ENCODE peak calls at places on chromosomes 13 and 19, in eight cellular contexts. Z, A, E, G, P, K, V and Q are unnamed samples.

GRCh38 chr19:42290523-42291436 is 11.2 kb upstream of the PRR19 start:
- DNase-seq in Z (peak), A (no peak), E (no peak), G (peak), P (no peak), K (peak), V (no peak), Q (peak)

GRCh38 chr19:14381689-14382474 is 638 bp downstream of the ADGRE5 start:
- DNase-seq in Z (no peak), A (peak), E (peak), G (peak), P (peak), K (peak), V (peak), Q (peak)

GRCh38 chr19:38617764-38618589 is at the start of gene MAP4K1:
- DNase-seq in Z (peak), A (peak), E (no peak), G (peak), P (no peak), K (peak), V (no peak), Q (peak)

GRCh38 chr13:71721117-71721516 is 145.9 kb downstream of the DACH1 start:
- DNase-seq in Z (no peak), A (no peak), E (no peak), G (no peak), P (no peak), K (no peak), V (no peak), Q (no peak)

GRCh38 chr19:6402058-6402457 is 9.1 kb upstream of the GTF2F1 start:
- DNase-seq in Z (no peak), A (no peak), E (no peak), G (no peak), P (no peak), K (no peak), V (no peak), Q (no peak)

GRCh38 chr19:50657672-50658437 is 8.6 kb downstream of the C19orf81 start:
- DNase-seq in Z (peak), A (peak), E (peak), G (peak), P (peak), K (peak), V (peak), Q (peak)

GRCh38 chr13:40974460-40975407 is 44.4 kb downstream of the ELF1 start:
- DNase-seq in Z (no peak), A (no peak), E (peak), G (peak), P (no peak), K (peak), V (peak), Q (peak)

GRCh38 chr13:37929308-37929707 is 59.7 kb upstream of the TRPC4 start:
- DNase-seq in Z (no peak), A (no peak), E (no peak), G (no peak), P (no peak), K (no peak), V (no peak), Q (no peak)

GRCh38 chr13:78102121-78102677 is 183.6 kb upstream of the EDNRB start:
- DNase-seq in Z (no peak), A (peak), E (no peak), G (no peak), P (no peak), K (no peak), V (peak), Q (peak)

GRCh38 chr13:20993661-20994440 is 67.5 kb downstream of the LATS2 start:
- DNase-seq in Z (no peak), A (no peak), E (no peak), G (no peak), P (no peak), K (no peak), V (peak), Q (peak)

GRCh38 chr19:17448190-17448967 is at the start of gene TMEM221:
- DNase-seq in Z (peak), A (peak), E (no peak), G (peak), P (no peak), K (peak), V (no peak), Q (peak)

GRCh38 chr19:33280351-33280921 is 21.9 kb downstream of the CEBPA start:
- DNase-seq in Z (no peak), A (no peak), E (no peak), G (no peak), P (no peak), K (no peak), V (no peak), Q (no peak)

GRCh38 chr13:107211073-107211472 is 643.1 kb upstream of the ARGLU1 start:
- DNase-seq in Z (peak), A (peak), E (peak), G (no peak), P (peak), K (peak), V (peak), Q (peak)

GRCh38 chr19:29545866-29546582 is 20.2 kb downstream of the VSTM2B start:
- DNase-seq in Z (no peak), A (peak), E (no peak), G (no peak), P (no peak), K (no peak), V (no peak), Q (no peak)

GRCh38 chr13:38954291-38954690 is 36.3 kb downstream of the STOML3 start:
- DNase-seq in Z (no peak), A (no peak), E (no peak), G (no peak), P (no peak), K (no peak), V (peak), Q (no peak)

GRCh38 chr13:111396457-111396856 is 76.0 kb downstream of the TEX29 start:
- DNase-seq in Z (no peak), A (peak), E (no peak), G (no peak), P (no peak), K (no peak), V (no peak), Q (no peak)

GRCh38 chr19:17236414-17236716 is 9.4 kb downstream of the NR2F6 start:
- DNase-seq in Z (no peak), A (no peak), E (no peak), G (no peak), P (no peak), K (no peak), V (no peak), Q (no peak)

GRCh38 chr19:44512326-44513298 is 12.3 kb upstream of the ZNF180 start:
- DNase-seq in Z (peak), A (no peak), E (peak), G (no peak), P (no peak), K (no peak), V (peak), Q (no peak)

GRCh38 chr19:55446060-55446459 is 3.0 kb upstream of the SHISA7 start:
- DNase-seq in Z (no peak), A (no peak), E (no peak), G (no peak), P (no peak), K (no peak), V (no peak), Q (no peak)

GRCh38 chr13:76609643-76610042 is 276.6 kb downstream of the KCTD12 start:
- DNase-seq in Z (no peak), A (no peak), E (no peak), G (no peak), P (no peak), K (no peak), V (peak), Q (no peak)